ENCODE peak calls at places on chromosomes 1 and 21, in seven cellular contexts. O, M, F, V, I, Q and K are unnamed samples.

GRCh38 chr1:44251989-44252625 is 38.8 kb downstream of the DMAP1 start:
- DNase-seq in O (no peak), M (peak; percentile 83), F (no peak), V (no peak), I (no peak), Q (no peak), K (no peak)

GRCh38 chr1:206912445-206913095 is 9.2 kb downstream of the FCMR start:
- DNase-seq in O (peak; percentile 75), M (peak; percentile 89), F (peak; percentile 59), V (peak; percentile 74), I (peak; percentile 77), Q (peak; percentile 37), K (peak; percentile 88)

GRCh38 chr1:15696956-15697521 is 12.9 kb downstream of the PLEKHM2 start:
- DNase-seq in O (no peak), M (no peak), F (peak; percentile 39), V (no peak), I (peak; percentile 11), Q (no peak), K (no peak)

GRCh38 chr21:42063578-42064521 is 7.3 kb upstream of the UMODL1 start:
- DNase-seq in O (no peak), M (peak; percentile 78), F (peak; percentile 55), V (no peak), I (no peak), Q (peak; percentile 34), K (no peak)

GRCh38 chr1:9278114-9278513 is 14.6 kb upstream of the SPSB1 start:
- DNase-seq in O (no peak), M (no peak), F (no peak), V (peak; percentile 50), I (no peak), Q (no peak), K (no peak)

GRCh38 chr21:35382696-35383095 is 333.6 kb upstream of the RUNX1 start:
- DNase-seq in O (no peak), M (no peak), F (no peak), V (no peak), I (peak; percentile 25), Q (no peak), K (no peak)

GRCh38 chr1:203627819-203628184 is 1.2 kb downstream of the ATP2B4 start:
- DNase-seq in O (no peak), M (peak; percentile 42), F (peak; percentile 40), V (no peak), I (peak; percentile 40), Q (no peak), K (peak; percentile 65)

GRCh38 chr1:117289316-117289715 is 77.9 kb upstream of the MAN1A2 start:
- DNase-seq in O (peak; percentile 29), M (no peak), F (no peak), V (no peak), I (no peak), Q (no peak), K (no peak)

GRCh38 chr1:26438041-26438440 is 5.9 kb downstream of the DHDDS start:
- DNase-seq in O (no peak), M (no peak), F (no peak), V (no peak), I (no peak), Q (no peak), K (no peak)

GRCh38 chr1:44696789-44697188 is 22.3 kb downstream of the ARMH1 start:
- DNase-seq in O (no peak), M (no peak), F (no peak), V (no peak), I (no peak), Q (no peak), K (no peak)

GRCh38 chr1:111833334-111833733 is 77.6 kb downstream of the DDX20 start:
- DNase-seq in O (no peak), M (no peak), F (no peak), V (no peak), I (peak; percentile 9), Q (no peak), K (no peak)

GRCh38 chr1:101203812-101204540 is 32.8 kb upstream of the S1PR1 start:
- DNase-seq in O (no peak), M (peak; percentile 72), F (no peak), V (no peak), I (peak; percentile 49), Q (no peak), K (peak; percentile 11)

GRCh38 chr1:19124273-19124672 is 85.8 kb downstream of the UBR4 start:
- DNase-seq in O (no peak), M (no peak), F (no peak), V (no peak), I (no peak), Q (no peak), K (no peak)

GRCh38 chr1:163258181-163258580 is 55.5 kb upstream of the RGS5 start:
- DNase-seq in O (no peak), M (no peak), F (no peak), V (no peak), I (no peak), Q (no peak), K (peak; percentile 3)

GRCh38 chr1:171935086-171935485 is 93.8 kb downstream of the DNM3 start:
- DNase-seq in O (no peak), M (no peak), F (no peak), V (no peak), I (no peak), Q (no peak), K (no peak)

GRCh38 chr1:225428879-225429455 is 1.1 kb upstream of the LBR start:
- DNase-seq in O (no peak), M (no peak), F (no peak), V (no peak), I (no peak), Q (no peak), K (no peak)

GRCh38 chr1:106515375-106515774 is 541.1 kb upstream of the PRMT6 start:
- DNase-seq in O (no peak), M (peak; percentile 89), F (no peak), V (no peak), I (no peak), Q (no peak), K (no peak)

GRCh38 chr1:39132505-39133339 is 71.8 kb upstream of the MACF1 start:
- DNase-seq in O (no peak), M (peak; percentile 100), F (no peak), V (peak; percentile 68), I (peak; percentile 100), Q (no peak), K (no peak)

GRCh38 chr1:229408458-229409037 is 25.3 kb downstream of the ACTA1 start:
- DNase-seq in O (no peak), M (no peak), F (no peak), V (no peak), I (no peak), Q (no peak), K (no peak)

GRCh38 chr1:199279872-199280649 is 641.2 kb downstream of the PTPRC start:
- DNase-seq in O (no peak), M (no peak), F (no peak), V (no peak), I (no peak), Q (no peak), K (no peak)

GRCh38 chr1:100893718-100894117 is 924 bp downstream of the EXTL2 start:
- DNase-seq in O (no peak), M (no peak), F (no peak), V (no peak), I (no peak), Q (no peak), K (no peak)

GRCh38 chr1:47650205-47650604 is 212.4 kb downstream of the FOXD2 start:
- DNase-seq in O (peak; percentile 81), M (peak; percentile 95), F (no peak), V (no peak), I (peak; percentile 91), Q (no peak), K (no peak)

GRCh38 chr1:29924017-29924431 is 687.7 kb downstream of the PTPRU start:
- DNase-seq in O (no peak), M (no peak), F (no peak), V (no peak), I (no peak), Q (no peak), K (no peak)

GRCh38 chr1:19071674-19072281 is 115.3 kb upstream of the IFFO2 start:
- DNase-seq in O (no peak), M (no peak), F (no peak), V (no peak), I (no peak), Q (no peak), K (no peak)

GRCh38 chr1:51623450-51623849 is 6.6 kb downstream of the OSBPL9 start:
- DNase-seq in O (no peak), M (no peak), F (no peak), V (no peak), I (no peak), Q (no peak), K (no peak)

GRCh38 chr21:45259206-45259795 is 28.4 kb downstream of the POFUT2 start:
- DNase-seq in O (no peak), M (no peak), F (no peak), V (no peak), I (no peak), Q (no peak), K (no peak)